ENCODE peak calls at places on chromosome 6, in four cellular contexts. P, L, I and M are unnamed samples.
A peak's percentile ranks its signal among the peaks of the same experiment; 100 is the strongest.

GRCh38 chr6:106910999-106911949 is 63.3 kb downstream of the CD24 start:
- DNase-seq in P (no peak), L (peak; percentile 73), I (no peak), M (no peak)

GRCh38 chr6:30885999-30886896 is 1.9 kb downstream of the DDR1 start:
- DNase-seq in P (peak; percentile 40), L (peak; percentile 88), I (peak; percentile 92), M (no peak)

GRCh38 chr6:118263929-118264486 is 284.1 kb upstream of the PLN start:
- DNase-seq in P (no peak), L (no peak), I (no peak), M (peak; percentile 19)

GRCh38 chr6:29722773-29723665 is at the start of gene HLA-F:
- DNase-seq in P (peak; percentile 82), L (peak; percentile 26), I (peak; percentile 76), M (no peak)

GRCh38 chr6:72894091-72894490 is 272.2 kb downstream of the KCNQ5 start:
- DNase-seq in P (no peak), L (no peak), I (no peak), M (no peak)

GRCh38 chr6:111205502-111205901 is 118.2 kb downstream of the SLC16A10 start:
- DNase-seq in P (no peak), L (no peak), I (no peak), M (no peak)

GRCh38 chr6:69867075-69867911 is 937 bp downstream of the COL19A1 start:
- DNase-seq in P (peak; percentile 57), L (peak; percentile 68), I (peak; percentile 83), M (peak; percentile 57)

GRCh38 chr6:149233056-149233715 is 84.3 kb upstream of the TAB2 start:
- DNase-seq in P (no peak), L (no peak), I (no peak), M (no peak)

GRCh38 chr6:44977406-44977740 is 350.8 kb upstream of the RUNX2 start:
- DNase-seq in P (no peak), L (no peak), I (no peak), M (no peak)

GRCh38 chr6:169101981-169102380 is 151.7 kb downstream of the THBS2 start:
- DNase-seq in P (no peak), L (no peak), I (no peak), M (no peak)

GRCh38 chr6:80520195-80520594 is 413.7 kb downstream of the BCKDHB start:
- DNase-seq in P (no peak), L (no peak), I (no peak), M (no peak)

GRCh38 chr6:43707767-43708166 is 20.2 kb upstream of the MRPS18A start:
- DNase-seq in P (no peak), L (no peak), I (no peak), M (no peak)

GRCh38 chr6:40997256-40997957 is 41.6 kb downstream of the UNC5CL start:
- DNase-seq in P (peak; percentile 64), L (no peak), I (peak; percentile 56), M (no peak)

GRCh38 chr6:127162808-127163207 is 44.3 kb downstream of the RSPO3 start:
- DNase-seq in P (no peak), L (no peak), I (no peak), M (no peak)

GRCh38 chr6:40075051-40075445 is 140.8 kb upstream of the MOCS1 start:
- DNase-seq in P (no peak), L (no peak), I (no peak), M (no peak)

GRCh38 chr6:21987501-21987957 is 309.3 kb downstream of the PRL start:
- DNase-seq in P (peak; percentile 53), L (no peak), I (no peak), M (no peak)

GRCh38 chr6:43226192-43226851 is 3.0 kb downstream of the DNPH1 start:
- DNase-seq in P (no peak), L (no peak), I (no peak), M (no peak)

GRCh38 chr6:128554302-128554701 is 33.9 kb upstream of the PTPRK start:
- DNase-seq in P (no peak), L (no peak), I (no peak), M (no peak)

GRCh38 chr6:150211700-150212615 is 69.1 kb downstream of the PPP1R14C start:
- DNase-seq in P (no peak), L (no peak), I (no peak), M (peak; percentile 42)

GRCh38 chr6:80440496-80441160 is 334.2 kb downstream of the BCKDHB start:
- DNase-seq in P (no peak), L (peak; percentile 13), I (no peak), M (no peak)

GRCh38 chr6:124622351-124622750 is 339.9 kb upstream of the RNF217 start:
- DNase-seq in P (no peak), L (no peak), I (no peak), M (no peak)

GRCh38 chr6:169212897-169213813 is 40.5 kb downstream of the THBS2 start:
- DNase-seq in P (peak; percentile 89), L (peak; percentile 49), I (peak; percentile 88), M (peak; percentile 91)

GRCh38 chr6:52577778-52578473 is 1.1 kb upstream of the TRAM2 start:
- DNase-seq in P (no peak), L (no peak), I (no peak), M (no peak)

GRCh38 chr6:25465931-25466330 is 186.1 kb upstream of the SCGN start:
- DNase-seq in P (no peak), L (no peak), I (no peak), M (no peak)

GRCh38 chr6:135936606-135937005 is 85.1 kb downstream of the PDE7B start:
- DNase-seq in P (no peak), L (no peak), I (no peak), M (no peak)

GRCh38 chr6:111105578-111105977 is 18.3 kb downstream of the SLC16A10 start:
- DNase-seq in P (peak; percentile 78), L (no peak), I (no peak), M (no peak)

GRCh38 chr6:128135325-128135724 is 234.5 kb upstream of the THEMIS start:
- DNase-seq in P (no peak), L (no peak), I (no peak), M (no peak)

GRCh38 chr6:97059473-97059872 is 134.9 kb downstream of the KLHL32 start:
- DNase-seq in P (no peak), L (no peak), I (no peak), M (peak; percentile 50)

GRCh38 chr6:129609635-129610034 is 100.3 kb downstream of the ARHGAP18 start:
- DNase-seq in P (no peak), L (no peak), I (no peak), M (peak; percentile 62)

GRCh38 chr6:27452496-27452897 is 20.4 kb downstream of the ZNF184 start:
- DNase-seq in P (no peak), L (no peak), I (no peak), M (no peak)

GRCh38 chr6:25830461-25830860 is 1.4 kb downstream of the SLC17A1 start:
- DNase-seq in P (no peak), L (no peak), I (no peak), M (no peak)